ENCODE peak calls at places on chromosome 1, in ten cellular contexts. One of them, this sample, is unnamed.

GRCh38 chr1:219086956-219087469 is 86.7 kb upstream of the LYPLAL1 start:
- DNase-seq in AG04450: no peak
- DNase-seq in spleen: no peak
- DNase-seq in AG09319: no peak
- DNase-seq in activated CD8-positive, alpha-beta memory T cell treated with anti-CD3 and anti-CD28 coated beads, Interleukin-2, amount 50 U/mL, for 4 hours: no peak
- DNase-seq in CD4-positive, alpha-beta T cell: no peak
- DNase-seq in GM03348: no peak
- DNase-seq in central memory CD4-positive, alpha-beta T cell: no peak
- DNase-seq in activated CD4-positive, CD25-positive, alpha-beta regulatory T cell treated with anti-CD3 and anti-CD28 coated beads, Interleukin-2, amount 50 U/mL, for 72 hours: no peak
- DNase-seq in AG10803: peak
- DNase-seq in this sample: no peak

GRCh38 chr1:92899780-92900179 is 61.5 kb downstream of the DIPK1A start:
- DNase-seq in AG04450: no peak
- DNase-seq in spleen: no peak
- DNase-seq in AG09319: no peak
- DNase-seq in activated CD8-positive, alpha-beta memory T cell treated with anti-CD3 and anti-CD28 coated beads, Interleukin-2, amount 50 U/mL, for 4 hours: no peak
- DNase-seq in CD4-positive, alpha-beta T cell: no peak
- DNase-seq in GM03348: no peak
- DNase-seq in central memory CD4-positive, alpha-beta T cell: no peak
- DNase-seq in activated CD4-positive, CD25-positive, alpha-beta regulatory T cell treated with anti-CD3 and anti-CD28 coated beads, Interleukin-2, amount 50 U/mL, for 72 hours: no peak
- DNase-seq in AG10803: no peak
- DNase-seq in this sample: no peak

GRCh38 chr1:152049291-152050073 is 12.7 kb upstream of the S100A11 start:
- DNase-seq in AG04450: no peak
- DNase-seq in spleen: no peak
- DNase-seq in AG09319: no peak
- DNase-seq in activated CD8-positive, alpha-beta memory T cell treated with anti-CD3 and anti-CD28 coated beads, Interleukin-2, amount 50 U/mL, for 4 hours: no peak
- DNase-seq in CD4-positive, alpha-beta T cell: no peak
- DNase-seq in GM03348: peak
- DNase-seq in central memory CD4-positive, alpha-beta T cell: no peak
- DNase-seq in activated CD4-positive, CD25-positive, alpha-beta regulatory T cell treated with anti-CD3 and anti-CD28 coated beads, Interleukin-2, amount 50 U/mL, for 72 hours: no peak
- DNase-seq in AG10803: peak
- DNase-seq in this sample: no peak

GRCh38 chr1:17013598-17014320 is 2.0 kb upstream of the ATP13A2 start:
- DNase-seq in AG04450: no peak
- DNase-seq in spleen: peak
- DNase-seq in AG09319: no peak
- DNase-seq in activated CD8-positive, alpha-beta memory T cell treated with anti-CD3 and anti-CD28 coated beads, Interleukin-2, amount 50 U/mL, for 4 hours: no peak
- DNase-seq in CD4-positive, alpha-beta T cell: no peak
- DNase-seq in GM03348: no peak
- DNase-seq in central memory CD4-positive, alpha-beta T cell: no peak
- DNase-seq in activated CD4-positive, CD25-positive, alpha-beta regulatory T cell treated with anti-CD3 and anti-CD28 coated beads, Interleukin-2, amount 50 U/mL, for 72 hours: no peak
- DNase-seq in AG10803: no peak
- DNase-seq in this sample: peak

GRCh38 chr1:229258031-229258850 is 12.7 kb upstream of the RAB4A start:
- DNase-seq in AG04450: peak
- DNase-seq in spleen: no peak
- DNase-seq in AG09319: peak
- DNase-seq in activated CD8-positive, alpha-beta memory T cell treated with anti-CD3 and anti-CD28 coated beads, Interleukin-2, amount 50 U/mL, for 4 hours: peak
- DNase-seq in CD4-positive, alpha-beta T cell: peak
- DNase-seq in GM03348: peak
- DNase-seq in central memory CD4-positive, alpha-beta T cell: peak
- DNase-seq in activated CD4-positive, CD25-positive, alpha-beta regulatory T cell treated with anti-CD3 and anti-CD28 coated beads, Interleukin-2, amount 50 U/mL, for 72 hours: peak
- DNase-seq in AG10803: peak
- DNase-seq in this sample: no peak

GRCh38 chr1:53574621-53575020 is 115.4 kb downstream of the DMRTB1 start:
- DNase-seq in AG04450: no peak
- DNase-seq in spleen: peak
- DNase-seq in AG09319: no peak
- DNase-seq in activated CD8-positive, alpha-beta memory T cell treated with anti-CD3 and anti-CD28 coated beads, Interleukin-2, amount 50 U/mL, for 4 hours: peak
- DNase-seq in CD4-positive, alpha-beta T cell: no peak
- DNase-seq in GM03348: no peak
- DNase-seq in central memory CD4-positive, alpha-beta T cell: no peak
- DNase-seq in activated CD4-positive, CD25-positive, alpha-beta regulatory T cell treated with anti-CD3 and anti-CD28 coated beads, Interleukin-2, amount 50 U/mL, for 72 hours: peak
- DNase-seq in AG10803: no peak
- DNase-seq in this sample: peak

GRCh38 chr1:221230605-221231004 is 351.4 kb downstream of the HLX start:
- DNase-seq in AG04450: peak
- DNase-seq in spleen: no peak
- DNase-seq in AG09319: peak
- DNase-seq in activated CD8-positive, alpha-beta memory T cell treated with anti-CD3 and anti-CD28 coated beads, Interleukin-2, amount 50 U/mL, for 4 hours: no peak
- DNase-seq in CD4-positive, alpha-beta T cell: no peak
- DNase-seq in GM03348: no peak
- DNase-seq in central memory CD4-positive, alpha-beta T cell: no peak
- DNase-seq in activated CD4-positive, CD25-positive, alpha-beta regulatory T cell treated with anti-CD3 and anti-CD28 coated beads, Interleukin-2, amount 50 U/mL, for 72 hours: no peak
- DNase-seq in AG10803: peak
- DNase-seq in this sample: no peak

GRCh38 chr1:17676387-17677060 is 78.6 kb upstream of the ACTL8 start:
- DNase-seq in AG04450: no peak
- DNase-seq in spleen: no peak
- DNase-seq in AG09319: no peak
- DNase-seq in activated CD8-positive, alpha-beta memory T cell treated with anti-CD3 and anti-CD28 coated beads, Interleukin-2, amount 50 U/mL, for 4 hours: no peak
- DNase-seq in CD4-positive, alpha-beta T cell: no peak
- DNase-seq in GM03348: peak
- DNase-seq in central memory CD4-positive, alpha-beta T cell: no peak
- DNase-seq in activated CD4-positive, CD25-positive, alpha-beta regulatory T cell treated with anti-CD3 and anti-CD28 coated beads, Interleukin-2, amount 50 U/mL, for 72 hours: no peak
- DNase-seq in AG10803: no peak
- DNase-seq in this sample: no peak

GRCh38 chr1:35886606-35887431 is 3.8 kb downstream of the AGO1 start:
- DNase-seq in AG04450: no peak
- DNase-seq in spleen: no peak
- DNase-seq in AG09319: no peak
- DNase-seq in activated CD8-positive, alpha-beta memory T cell treated with anti-CD3 and anti-CD28 coated beads, Interleukin-2, amount 50 U/mL, for 4 hours: no peak
- DNase-seq in CD4-positive, alpha-beta T cell: no peak
- DNase-seq in GM03348: no peak
- DNase-seq in central memory CD4-positive, alpha-beta T cell: no peak
- DNase-seq in activated CD4-positive, CD25-positive, alpha-beta regulatory T cell treated with anti-CD3 and anti-CD28 coated beads, Interleukin-2, amount 50 U/mL, for 72 hours: no peak
- DNase-seq in AG10803: no peak
- DNase-seq in this sample: no peak

GRCh38 chr1:44496541-44497171 is 91.6 kb downstream of the RNF220 start:
- DNase-seq in AG04450: no peak
- DNase-seq in spleen: no peak
- DNase-seq in AG09319: no peak
- DNase-seq in activated CD8-positive, alpha-beta memory T cell treated with anti-CD3 and anti-CD28 coated beads, Interleukin-2, amount 50 U/mL, for 4 hours: no peak
- DNase-seq in CD4-positive, alpha-beta T cell: no peak
- DNase-seq in GM03348: no peak
- DNase-seq in central memory CD4-positive, alpha-beta T cell: no peak
- DNase-seq in activated CD4-positive, CD25-positive, alpha-beta regulatory T cell treated with anti-CD3 and anti-CD28 coated beads, Interleukin-2, amount 50 U/mL, for 72 hours: no peak
- DNase-seq in AG10803: no peak
- DNase-seq in this sample: no peak

GRCh38 chr1:102937401-102937800 is 170.9 kb downstream of the COL11A1 start:
- DNase-seq in AG04450: no peak
- DNase-seq in spleen: no peak
- DNase-seq in AG09319: no peak
- DNase-seq in activated CD8-positive, alpha-beta memory T cell treated with anti-CD3 and anti-CD28 coated beads, Interleukin-2, amount 50 U/mL, for 4 hours: no peak
- DNase-seq in CD4-positive, alpha-beta T cell: no peak
- DNase-seq in GM03348: no peak
- DNase-seq in central memory CD4-positive, alpha-beta T cell: no peak
- DNase-seq in activated CD4-positive, CD25-positive, alpha-beta regulatory T cell treated with anti-CD3 and anti-CD28 coated beads, Interleukin-2, amount 50 U/mL, for 72 hours: no peak
- DNase-seq in AG10803: no peak
- DNase-seq in this sample: no peak

GRCh38 chr1:226486163-226486562 is 62.4 kb upstream of the STUM start:
- DNase-seq in AG04450: no peak
- DNase-seq in spleen: no peak
- DNase-seq in AG09319: no peak
- DNase-seq in activated CD8-positive, alpha-beta memory T cell treated with anti-CD3 and anti-CD28 coated beads, Interleukin-2, amount 50 U/mL, for 4 hours: no peak
- DNase-seq in CD4-positive, alpha-beta T cell: no peak
- DNase-seq in GM03348: no peak
- DNase-seq in central memory CD4-positive, alpha-beta T cell: peak
- DNase-seq in activated CD4-positive, CD25-positive, alpha-beta regulatory T cell treated with anti-CD3 and anti-CD28 coated beads, Interleukin-2, amount 50 U/mL, for 72 hours: no peak
- DNase-seq in AG10803: no peak
- DNase-seq in this sample: no peak